ENCODE peak calls at places on chromosomes 5 and 9, in nine cellular contexts. H is GM12892, M is KBM-7, K is breast epithelium, Q is astrocyte of the spinal cord, D is HCEC 1CT, P is LHCN-M2, V is fibroblast of the conjunctiva, G is M059J. O is an unnamed sample.

GRCh38 chr5:78648359-78649219 is at the start of gene LHFPL2:
- DNase-seq in D (peak), M (peak), P (peak), H (peak), V (peak), Q (peak), K (peak), G (peak), O (peak)

GRCh38 chr9:87968155-87968554 is 6.2 kb downstream of the CDK20 start:
- DNase-seq in K (no peak), G (no peak), D (no peak), V (no peak), Q (no peak), P (no peak), H (no peak), M (no peak), O (no peak)

GRCh38 chr5:15255601-15256000 is 244.4 kb upstream of the FBXL7 start:
- DNase-seq in Q (no peak), G (no peak), P (no peak), H (no peak), K (no peak), D (no peak), M (no peak), V (no peak), O (no peak)

GRCh38 chr9:137316012-137316981 is 14.2 kb upstream of the NRARP start:
- DNase-seq in Q (no peak), V (no peak), K (peak), G (no peak), M (no peak), D (no peak), P (no peak), H (peak), O (peak)

GRCh38 chr5:90227688-90228087 is 181.9 kb downstream of the CETN3 start:
- DNase-seq in G (no peak), D (no peak), M (no peak), P (no peak), H (no peak), V (no peak), Q (no peak), K (no peak), O (no peak)

GRCh38 chr5:65702036-65702435 is 19.9 kb downstream of the SGTB start:
- DNase-seq in K (no peak), G (no peak), P (no peak), M (no peak), Q (no peak), D (no peak), V (no peak), H (no peak), O (no peak)

GRCh38 chr5:154779105-154779504 is 23.9 kb downstream of the LARP1 start:
- DNase-seq in P (peak), V (peak), G (peak), Q (peak), H (no peak), D (peak), K (no peak), M (no peak), O (no peak)

GRCh38 chr5:78781611-78782356 is 133.2 kb upstream of the LHFPL2 start:
- DNase-seq in Q (no peak), M (no peak), D (no peak), P (no peak), K (no peak), V (no peak), H (no peak), G (no peak), O (no peak)

GRCh38 chr5:143440448-143441102 is 37.1 kb upstream of the NR3C1 start:
- DNase-seq in K (no peak), H (no peak), Q (no peak), P (no peak), M (no peak), D (no peak), V (no peak), G (peak), O (peak)

GRCh38 chr5:1130218-1130946 is 18.5 kb upstream of the SLC12A7 start:
- DNase-seq in Q (no peak), M (no peak), P (no peak), K (peak), V (no peak), G (no peak), D (no peak), H (no peak), O (no peak)